ENCODE peak calls at places on chromosomes 1 and 21, in nine cellular contexts. N is left ventricle myocardium inferior; G is cardiac muscle cell; U is CD8-positive, alpha-beta T cell; D is ovary; Y is heart left ventricle; P is mammary epithelial cell; V is brain microvascular endothelial cell; T is gastrocnemius medialis. J is an unnamed sample. For H3K27me3, the result is how much of the 10 kb centered on the place peaks cover.

GRCh38 chr1:224730540-224730939 is 114.4 kb downstream of the CNIH3 start:
- DNase-seq in N (no peak), G (no peak), U (no peak), D (no peak), Y (no peak), P (no peak), V (no peak), T (no peak), J (no peak)

GRCh38 chr1:221394011-221394544 is 347.8 kb downstream of the DUSP10 start:
- DNase-seq in N (no peak), G (no peak), U (no peak), D (no peak), Y (peak), P (no peak), V (peak), T (no peak), J (peak)

GRCh38 chr1:1891349-1892078 is 627 bp upstream of the GNB1 start:
- DNase-seq in N (peak), G (peak), U (no peak), D (peak), Y (peak), P (peak), V (peak), T (peak), J (no peak)

GRCh38 chr1:40313329-40313957 is 3.6 kb downstream of the COL9A2 start:
- DNase-seq in N (no peak), G (no peak), U (no peak), D (no peak), Y (no peak), P (no peak), V (no peak), T (no peak), J (no peak)

GRCh38 chr1:29180497-29181412 is 945 bp downstream of the SRSF4 start:
- DNase-seq in N (no peak), G (no peak), U (no peak), D (no peak), Y (no peak), P (no peak), V (peak), T (no peak), J (peak)

GRCh38 chr1:205466612-205467236 is 10.9 kb upstream of the BLACAT1 start:
- DNase-seq in N (no peak), G (no peak), U (no peak), D (no peak), Y (no peak), P (no peak), V (no peak), T (no peak), J (no peak)

GRCh38 chr1:229105109-229105508 is 165.8 kb upstream of the RAB4A start:
- DNase-seq in N (no peak), G (no peak), U (no peak), D (no peak), Y (no peak), P (no peak), V (no peak), T (no peak), J (no peak)

GRCh38 chr1:196433000-196433399 is 175.2 kb downstream of the KCNT2 start:
- DNase-seq in N (no peak), G (no peak), U (no peak), D (no peak), Y (no peak), P (no peak), V (no peak), T (no peak), J (no peak)

GRCh38 chr1:193537266-193538003 is 351.0 kb upstream of the B3GALT2 start:
- DNase-seq in N (no peak), G (no peak), U (no peak), D (no peak), Y (no peak), P (no peak), V (no peak), T (no peak), J (no peak)

GRCh38 chr1:92762355-92762754 is 22.6 kb downstream of the EVI5 start:
- DNase-seq in N (no peak), G (no peak), U (no peak), D (no peak), Y (no peak), P (no peak), V (no peak), T (no peak), J (no peak)

GRCh38 chr1:242477944-242478343 is 46.6 kb downstream of the PLD5 start:
- DNase-seq in N (no peak), G (peak), U (no peak), D (no peak), Y (no peak), P (no peak), V (no peak), T (no peak), J (no peak)

GRCh38 chr1:29121951-29122661 is 1.6 kb downstream of the TMEM200B start:
- DNase-seq in N (peak), G (peak), U (no peak), D (peak), Y (peak), P (no peak), V (no peak), T (no peak), J (no peak)

GRCh38 chr21:20997633-20998455 is at the start of gene NCAM2:
- DNase-seq in N (peak), G (peak), U (peak), D (peak), Y (peak), P (peak), V (peak), T (no peak), J (peak)

GRCh38 chr1:207805841-207806421 is 54.1 kb downstream of the CD46 start:
- DNase-seq in N (peak), G (no peak), U (no peak), D (peak), Y (peak), P (peak), V (peak), T (peak), J (peak)

GRCh38 chr1:63547621-63548294 is 24.4 kb downstream of the EFCAB7 start:
- DNase-seq in N (no peak), G (no peak), U (no peak), D (no peak), Y (no peak), P (peak), V (no peak), T (peak), J (peak)

GRCh38 chr1:229430761-229431269 is 3.1 kb downstream of the ACTA1 start:
- DNase-seq in N (peak), G (peak), U (peak), D (peak), Y (peak), P (no peak), V (peak), T (no peak), J (no peak)

GRCh38 chr1:113545210-113545609 is 154.9 kb downstream of the MAGI3 start:
- DNase-seq in N (no peak), G (no peak), U (no peak), D (no peak), Y (no peak), P (peak), V (no peak), T (no peak), J (peak)

GRCh38 chr1:176241385-176242015 is 34.4 kb upstream of the COP1 start:
- DNase-seq in N (no peak), G (no peak), U (no peak), D (no peak), Y (no peak), P (peak), V (peak), T (no peak), J (peak)

GRCh38 chr1:159756397-159756796 is 24.4 kb upstream of the DUSP23 start:
- DNase-seq in N (no peak), G (no peak), U (no peak), D (no peak), Y (no peak), P (no peak), V (no peak), T (peak), J (no peak)

GRCh38 chr1:26285366-26286063 is 5.6 kb downstream of the SH3BGRL3 start:
- DNase-seq in N (no peak), G (peak), U (peak), D (no peak), Y (no peak), P (no peak), V (no peak), T (no peak), J (no peak)

GRCh38 chr1:7341145-7341900 is 429.8 kb upstream of the VAMP3 start:
- DNase-seq in N (no peak), G (no peak), U (no peak), D (peak), Y (peak), P (no peak), V (peak), T (no peak), J (no peak)

GRCh38 chr1:20731057-20731991 is 1.2 kb downstream of the SH2D5 start:
- DNase-seq in N (no peak), G (peak), U (peak), D (no peak), Y (no peak), P (no peak), V (no peak), T (no peak), J (no peak)

GRCh38 chr21:16046625-16047340 is 317.0 kb downstream of the USP25 start:
- DNase-seq in N (no peak), G (no peak), U (no peak), D (no peak), Y (no peak), P (peak), V (peak), T (no peak), J (peak)

GRCh38 chr21:45042664-45043161 is 31.7 kb upstream of the ADARB1 start:
- DNase-seq in N (no peak), G (no peak), U (no peak), D (no peak), Y (no peak), P (no peak), V (no peak), T (no peak), J (no peak)

GRCh38 chr1:198211696-198212095 is 54.9 kb downstream of the NEK7 start:
- DNase-seq in N (no peak), G (no peak), U (no peak), D (no peak), Y (no peak), P (no peak), V (no peak), T (no peak), J (no peak)

GRCh38 chr1:172468296-172468695 is 24.4 kb upstream of the PIGC start:
- DNase-seq in N (no peak), G (no peak), U (no peak), D (no peak), Y (no peak), P (no peak), V (no peak), T (no peak), J (no peak)

GRCh38 chr21:28336299-28336698 is 656.4 kb downstream of the LTN1 start:
- DNase-seq in N (no peak), G (peak), U (no peak), D (peak), Y (peak), P (peak), V (peak), T (no peak), J (peak)

GRCh38 chr21:28334407-28334806 is 658.3 kb downstream of the LTN1 start:
- DNase-seq in N (no peak), G (no peak), U (no peak), D (no peak), Y (no peak), P (peak), V (no peak), T (no peak), J (peak)

GRCh38 chr21:28339403-28339802 is 653.3 kb downstream of the LTN1 start:
- DNase-seq in N (no peak), G (no peak), U (no peak), D (no peak), Y (no peak), P (no peak), V (no peak), T (no peak), J (no peak)

GRCh38 chr21:28338906-28339305 is 653.8 kb downstream of the LTN1 start:
- DNase-seq in N (no peak), G (no peak), U (no peak), D (no peak), Y (peak), P (no peak), V (no peak), T (no peak), J (no peak)

GRCh38 chr21:28337319-28337718 is 655.4 kb downstream of the LTN1 start:
- DNase-seq in N (no peak), G (peak), U (no peak), D (no peak), Y (no peak), P (peak), V (no peak), T (no peak), J (peak)
- H3K27me3 ChIP-seq in N (under half), G (under half), U (under half), D (under half), Y (under half), P (under half), V (under half), T (under half), J (under half)

DNA sequence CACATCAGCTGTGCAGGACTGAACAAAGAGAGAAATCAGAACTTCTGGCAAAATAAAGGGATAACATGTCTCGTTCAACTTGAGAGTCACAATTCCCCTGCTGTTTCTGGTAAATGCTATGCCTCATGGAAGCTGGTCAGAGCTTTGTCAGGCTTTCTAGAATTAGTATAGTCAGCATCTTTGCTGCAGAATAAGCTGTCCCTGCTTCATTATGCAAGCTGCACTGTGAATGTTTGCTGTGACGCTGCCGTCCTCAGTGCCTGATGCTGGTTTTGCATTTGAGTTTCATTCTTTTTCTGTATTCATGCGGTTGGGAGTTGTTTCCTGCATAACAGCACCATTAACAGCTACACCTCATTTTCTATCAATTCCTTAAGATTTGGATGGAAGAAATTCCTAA is 96.4 kb upstream of the KCNJ6 start:
- DNase-seq in N (no peak), G (no peak), U (no peak), D (no peak), Y (no peak), P (no peak), V (no peak), T (no peak), J (no peak)
- TF ChIP-seq CTCF in N (no peak), G (no peak), U (no peak), D (no peak), Y (no peak), P (no peak), V (no peak), T (no peak), J (no peak)

DNA sequence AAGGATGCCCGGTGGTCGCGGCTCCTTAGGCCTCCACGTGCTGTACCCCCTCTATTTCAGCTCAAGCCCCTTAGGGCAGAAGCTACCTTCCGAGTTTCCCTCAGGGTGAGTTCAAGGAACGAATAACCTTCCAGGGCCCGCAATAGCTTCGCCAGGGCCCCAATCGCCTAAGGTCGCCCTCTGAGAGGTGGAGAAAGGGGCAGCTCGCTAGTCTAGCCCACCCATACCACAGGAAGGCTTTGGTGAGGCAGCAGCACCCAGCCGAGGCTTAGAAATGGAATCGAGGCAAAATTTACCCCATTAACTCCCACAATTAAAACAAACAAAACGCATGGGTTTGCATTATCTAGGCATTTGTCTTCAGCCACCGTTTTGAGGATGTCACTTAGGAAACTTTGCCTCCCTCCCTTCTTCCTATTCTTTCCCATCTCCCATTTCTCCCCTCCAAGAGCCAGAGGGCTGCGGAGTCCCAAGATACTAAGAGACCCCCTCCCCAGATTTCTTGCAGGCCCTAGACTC is 954 bp downstream of the WNT2B start:
- DNase-seq in N (no peak), G (no peak), U (no peak), D (no peak), Y (no peak), P (no peak), V (no peak), T (no peak), J (no peak)
- H3K27me3 ChIP-seq in N (under half), G (half or more), U (under half), D (under half), Y (under half), P (under half), V (under half), T (under half), J (under half)

DNA sequence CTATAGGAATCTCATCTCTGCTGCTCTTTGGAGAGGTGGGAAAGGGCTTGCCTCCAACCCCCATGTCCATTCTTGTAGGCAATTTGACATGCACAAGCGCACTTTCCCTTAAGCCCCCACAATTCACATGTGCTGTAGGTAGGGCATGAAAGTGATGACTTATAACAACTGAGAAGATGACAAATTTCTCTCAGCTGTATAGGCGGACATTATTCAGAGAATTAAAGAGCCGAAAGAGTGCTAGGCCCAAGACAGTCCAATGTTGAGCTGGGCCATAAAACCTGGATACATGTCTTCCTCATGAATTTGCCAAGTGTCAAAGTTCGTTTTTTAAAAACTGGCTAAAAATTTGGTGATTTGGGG is 106.3 kb upstream of the LYPLAL1 start:
- DNase-seq in N (no peak), G (no peak), U (no peak), D (no peak), Y (no peak), P (no peak), V (no peak), T (no peak), J (no peak)
- TF ChIP-seq CTCF in N (no peak), G (no peak), U (no peak), D (no peak), Y (no peak), P (no peak), V (no peak), T (no peak), J (no peak)

GRCh38 chr1:18629659-18630510 is 761 bp upstream of the PAX7 start:
- DNase-seq in N (no peak), G (no peak), U (no peak), D (no peak), Y (no peak), P (no peak), V (no peak), T (no peak), J (no peak)

GRCh38 chr1:18632218-18632588 is 1.6 kb downstream of the PAX7 start:
- DNase-seq in N (no peak), G (no peak), U (no peak), D (no peak), Y (no peak), P (no peak), V (no peak), T (no peak), J (no peak)

GRCh38 chr1:18631496-18632217 is 1.0 kb downstream of the PAX7 start:
- DNase-seq in N (no peak), G (no peak), U (no peak), D (no peak), Y (no peak), P (no peak), V (no peak), T (no peak), J (no peak)

GRCh38 chr1:18632711-18633427 is 2.2 kb downstream of the PAX7 start:
- DNase-seq in N (no peak), G (peak), U (no peak), D (no peak), Y (no peak), P (no peak), V (no peak), T (no peak), J (no peak)

GRCh38 chr1:18630511-18631495 is at the start of gene PAX7:
- DNase-seq in N (no peak), G (peak), U (no peak), D (no peak), Y (no peak), P (no peak), V (no peak), T (no peak), J (no peak)
- H3K27me3 ChIP-seq in N (half or more), G (half or more), U (under half), D (under half), Y (half or more), P (half or more), V (half or more), T (half or more), J (half or more)

DNA sequence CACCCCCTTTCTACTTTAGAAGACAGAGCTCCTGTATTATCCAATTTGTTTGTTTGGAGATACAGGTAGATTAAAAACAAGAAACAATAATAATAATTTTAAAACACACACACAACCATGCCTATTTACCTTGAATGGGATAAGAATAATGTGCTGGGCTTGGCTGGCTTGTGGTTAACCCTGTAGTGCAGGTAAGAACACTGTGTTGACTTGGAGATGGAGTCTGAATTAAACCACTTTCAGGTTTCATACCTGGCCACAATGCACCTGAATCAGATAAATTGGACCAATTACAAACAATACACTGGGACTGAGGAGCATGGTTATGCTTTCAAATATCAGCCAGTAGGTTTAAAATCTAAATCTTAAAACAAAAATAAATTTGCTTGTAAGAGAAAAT is 60.8 kb downstream of the EYA3 start:
- DNase-seq in N (no peak), G (no peak), U (no peak), D (no peak), Y (no peak), P (no peak), V (no peak), T (no peak), J (no peak)
- TF ChIP-seq CTCF in N (no peak), G (no peak), U (no peak), D (no peak), Y (no peak), P (no peak), V (no peak), T (no peak), J (no peak)

DNA sequence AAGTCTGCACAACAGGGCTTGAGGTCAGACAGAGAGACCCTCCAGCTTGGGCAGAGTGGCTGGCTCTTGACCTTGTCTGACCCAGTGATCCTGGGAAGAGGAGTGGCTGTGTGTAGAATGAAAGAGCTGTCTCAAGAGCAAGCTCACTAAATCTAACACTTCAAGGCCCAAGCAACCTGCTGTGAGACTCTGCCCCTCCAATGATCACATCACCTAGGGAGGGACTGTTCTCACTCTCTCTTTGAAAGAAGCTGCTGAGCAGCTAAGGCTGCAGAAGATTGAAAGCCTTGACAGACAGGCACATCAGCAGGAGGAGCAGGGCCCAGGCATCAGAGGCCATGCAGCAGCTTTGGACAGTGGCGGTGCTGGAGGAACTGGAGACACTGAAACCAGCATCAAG is 61.4 kb downstream of the SYT2 start:
- DNase-seq in N (no peak), G (peak), U (no peak), D (no peak), Y (no peak), P (no peak), V (no peak), T (no peak), J (no peak)
- H3K27me3 ChIP-seq in N (half or more), G (under half), U (under half), D (under half), Y (under half), P (under half), V (half or more), T (under half), J (under half)

J was measured in bronchial epithelial cell.